ENCODE peak calls at places on chromosomes 5 and 9, in five cellular contexts. A is foreskin keratinocyte, Q is mesendoderm, W is cardiac septum, L is brain microvascular endothelial cell. H is an unnamed sample.

GRCh38 chr5:153350192-153350883 is 140.1 kb upstream of the GRIA1 start:
- DNase-seq in L (no peak), W (no peak), Q (peak), A (no peak), H (no peak)

GRCh38 chr9:82532504-82532903 is 530.4 kb downstream of the RASEF start:
- DNase-seq in L (no peak), A (no peak), Q (no peak), W (no peak), H (peak)

GRCh38 chr5:136424835-136425694 is 59.7 kb upstream of the TRPC7 start:
- DNase-seq in L (peak), Q (peak), A (no peak), W (no peak), H (peak)

GRCh38 chr9:3858961-3859360 is 333.2 kb upstream of the RFX3 start:
- DNase-seq in L (no peak), W (no peak), Q (peak), A (no peak), H (no peak)

GRCh38 chr9:89885156-89885555 is 280.3 kb downstream of the GADD45G start:
- DNase-seq in W (no peak), A (no peak), Q (no peak), L (no peak), H (no peak)

GRCh38 chr5:139473565-139473964 is 2.8 kb downstream of the SMIM33 start:
- DNase-seq in Q (no peak), L (no peak), A (peak), W (no peak), H (no peak)

GRCh38 chr9:4604678-4605095 is 57.4 kb upstream of the PLPP6 start:
- DNase-seq in Q (peak), L (peak), A (peak), W (no peak), H (peak)

GRCh38 chr9:89461302-89461701 is 36.6 kb downstream of the SEMA4D start:
- DNase-seq in L (peak), Q (peak), W (no peak), A (no peak), H (peak)

GRCh38 chr9:129938291-129938979 is 103.2 kb downstream of the USP20 start:
- DNase-seq in A (no peak), W (no peak), Q (no peak), L (peak), H (no peak)

GRCh38 chr5:133368009-133368408 is 244.3 kb downstream of the FSTL4 start:
- DNase-seq in L (no peak), A (no peak), Q (no peak), W (no peak), H (no peak)